ENCODE peak calls at places on chromosomes 6 and 20, in nine cellular contexts. L is AG04450, S is esophagus squamous epithelium, Q is AG10803, V is mucosa of descending colon, X is pancreas, E is brain microvascular endothelial cell, M is adrenal gland, D is suprapubic skin. G is an unnamed sample.

GRCh38 chr20:36544134-36545018 is 3.1 kb downstream of the MYL9 start:
- DNase-seq in Q (peak), S (no peak), D (no peak), E (peak), X (no peak), V (no peak), M (peak), L (no peak), G (peak)

GRCh38 chr6:73509851-73510250 is 11.0 kb downstream of the EEF1A1 start:
- DNase-seq in E (no peak), D (no peak), L (no peak), M (no peak), X (no peak), V (no peak), Q (no peak), S (no peak), G (no peak)

GRCh38 chr6:164321297-164321696 is 906.8 kb downstream of the QKI start:
- DNase-seq in Q (no peak), L (no peak), E (no peak), V (no peak), S (no peak), D (no peak), X (no peak), M (no peak), G (no peak)

GRCh38 chr6:26249709-26249958 is 115.4 kb upstream of the BTN3A2 start:
- DNase-seq in Q (no peak), X (no peak), L (no peak), V (no peak), E (no peak), S (no peak), D (no peak), M (no peak), G (no peak)

GRCh38 chr6:90274481-90275030 is 22.1 kb downstream of the BACH2 start:
- DNase-seq in L (no peak), D (no peak), X (no peak), V (peak), E (no peak), Q (no peak), M (no peak), S (peak), G (no peak)

GRCh38 chr6:30935018-30935417 is 3.0 kb upstream of the SFTA2 start:
- DNase-seq in Q (no peak), M (no peak), E (no peak), D (no peak), L (no peak), X (no peak), V (no peak), S (no peak), G (no peak)

GRCh38 chr6:14270142-14270893 is 152.7 kb downstream of the CD83 start:
- DNase-seq in M (no peak), L (no peak), X (no peak), V (no peak), E (no peak), Q (no peak), S (no peak), D (no peak), G (no peak)

GRCh38 chr6:45377041-45377554 is 636 bp downstream of the SUPT3H start:
- DNase-seq in V (no peak), X (no peak), D (no peak), Q (peak), L (no peak), M (no peak), S (peak), E (no peak), G (no peak)

GRCh38 chr6:89509719-89510339 is 76.9 kb downstream of the ANKRD6 start:
- DNase-seq in L (no peak), D (no peak), E (no peak), Q (no peak), M (no peak), S (no peak), V (no peak), X (peak), G (no peak)

GRCh38 chr6:14754636-14755513 is 491.0 kb upstream of the JARID2 start:
- DNase-seq in V (no peak), E (no peak), X (no peak), L (no peak), S (no peak), Q (no peak), M (no peak), D (no peak), G (no peak)

GRCh38 chr20:12893019-12893418 is 115.8 kb upstream of the SPTLC3 start:
- DNase-seq in E (no peak), L (no peak), Q (no peak), M (no peak), V (no peak), D (no peak), X (no peak), S (no peak), G (no peak)

GRCh38 chr6:42451595-42452170 is at the start of gene TRERF1:
- DNase-seq in S (no peak), M (peak), L (peak), E (peak), X (peak), V (peak), D (peak), Q (peak), G (no peak)

GRCh38 chr20:62561948-62562347 is 80.4 kb upstream of the SLCO4A1 start:
- DNase-seq in M (no peak), D (no peak), X (no peak), V (no peak), E (no peak), Q (no peak), L (no peak), S (no peak), G (no peak)

GRCh38 chr6:8492536-8493125 is 57.3 kb upstream of the SLC35B3 start:
- DNase-seq in V (no peak), Q (no peak), M (no peak), E (no peak), X (no peak), L (no peak), D (no peak), S (no peak), G (no peak)

GRCh38 chr6:36327226-36328009 is 9.3 kb downstream of the BNIP5 start:
- DNase-seq in Q (no peak), S (no peak), D (no peak), L (no peak), E (no peak), M (no peak), X (no peak), V (no peak), G (no peak)

GRCh38 chr6:36328600-36328999 is 8.1 kb downstream of the BNIP5 start:
- DNase-seq in M (no peak), X (no peak), L (no peak), D (no peak), E (no peak), S (no peak), V (no peak), Q (no peak), G (no peak)

GRCh38 chr6:36324715-36325114 is 12.0 kb downstream of the BNIP5 start:
- DNase-seq in X (no peak), S (no peak), Q (no peak), V (no peak), M (no peak), L (no peak), D (no peak), E (no peak), G (no peak)

GRCh38 chr6:36324191-36324590 is 12.5 kb downstream of the BNIP5 start:
- DNase-seq in L (no peak), V (no peak), E (no peak), M (no peak), S (no peak), Q (no peak), X (no peak), D (no peak), G (no peak)

GRCh38 chr6:36326351-36326995 is 10.2 kb downstream of the BNIP5 start:
- DNase-seq in D (no peak), E (no peak), X (no peak), L (no peak), S (no peak), V (no peak), M (peak), Q (no peak), G (no peak)
- H3K4me3 ChIP-seq in D (no peak), E (no peak), X (no peak), L (no peak), S (no peak), V (no peak), M (no peak), Q (no peak), G (no peak)

DNA sequence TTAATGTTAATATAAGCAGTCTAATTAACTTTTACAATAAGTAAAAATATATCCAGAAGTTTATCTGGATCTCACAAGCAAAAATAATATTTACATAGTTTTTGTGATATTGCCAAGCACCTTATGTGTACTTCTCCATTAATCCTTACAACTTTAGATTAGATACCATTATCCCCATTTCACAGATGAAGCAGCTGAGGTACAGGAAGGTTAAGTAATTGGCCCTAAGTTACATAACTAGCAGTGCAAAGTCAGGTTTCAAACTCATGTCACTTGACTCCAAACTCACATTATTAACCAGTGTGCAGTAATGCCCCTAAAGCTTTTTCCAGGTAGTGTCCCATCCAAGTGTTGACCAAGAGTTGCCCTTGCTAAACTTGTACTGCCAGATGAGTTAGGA is 248.6 kb upstream of the STXBP5 start:
- DNase-seq in M (no peak), V (no peak), X (no peak), D (no peak), S (no peak), L (no peak), Q (no peak), E (no peak), G (no peak)
- TF ChIP-seq CTCF in M (no peak), V (no peak), X (no peak), D (no peak), S (no peak), L (no peak), Q (no peak), E (no peak), G (no peak)

GRCh38 chr20:44522841-44523240 is 971 bp upstream of the SERINC3 start:
- DNase-seq in E (no peak), M (no peak), D (no peak), S (no peak), L (no peak), Q (no peak), X (no peak), V (no peak), G (no peak)
- H3K4me3 ChIP-seq in E (no peak), M (no peak), D (no peak), S (no peak), L (no peak), Q (no peak), X (no peak), V (no peak), G (no peak)

DNA sequence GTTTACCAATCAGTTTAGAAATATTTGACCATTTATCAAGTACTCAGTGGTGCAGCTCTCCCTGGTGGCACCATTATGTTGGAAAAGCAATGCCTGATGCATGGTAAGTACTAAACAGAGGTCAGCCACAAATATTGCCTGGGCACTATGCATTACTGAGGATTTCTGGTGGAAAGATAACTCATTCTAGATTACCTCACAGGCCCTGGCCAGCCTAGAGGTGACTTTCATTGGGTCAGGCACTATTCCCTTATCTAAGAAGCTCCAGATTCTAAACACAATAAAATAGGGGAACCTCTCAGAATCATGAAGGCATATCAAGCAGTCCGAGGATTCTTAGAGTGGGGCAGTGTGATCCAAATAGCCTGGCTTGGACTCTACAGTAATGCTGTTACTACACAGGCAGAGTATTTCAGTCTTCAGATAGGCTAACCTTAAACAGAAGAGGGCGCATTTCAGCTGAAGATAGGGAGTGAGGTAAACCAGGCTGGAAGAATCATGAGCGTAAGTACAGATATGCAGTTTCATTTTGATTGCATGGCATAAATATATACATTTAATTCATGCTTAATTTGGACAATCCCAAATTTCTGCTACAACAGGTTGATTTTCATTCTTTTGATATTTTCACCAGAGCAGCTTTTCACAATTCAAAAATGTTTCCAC is 12.1 kb downstream of the LGSN start:
- DNase-seq in V (peak), X (no peak), Q (peak), L (peak), E (peak), M (no peak), S (no peak), D (no peak), G (no peak)
- TF ChIP-seq CTCF in V (no peak), X (no peak), Q (peak), L (peak), E (peak), M (peak), S (peak), D (no peak), G (peak)

DNA sequence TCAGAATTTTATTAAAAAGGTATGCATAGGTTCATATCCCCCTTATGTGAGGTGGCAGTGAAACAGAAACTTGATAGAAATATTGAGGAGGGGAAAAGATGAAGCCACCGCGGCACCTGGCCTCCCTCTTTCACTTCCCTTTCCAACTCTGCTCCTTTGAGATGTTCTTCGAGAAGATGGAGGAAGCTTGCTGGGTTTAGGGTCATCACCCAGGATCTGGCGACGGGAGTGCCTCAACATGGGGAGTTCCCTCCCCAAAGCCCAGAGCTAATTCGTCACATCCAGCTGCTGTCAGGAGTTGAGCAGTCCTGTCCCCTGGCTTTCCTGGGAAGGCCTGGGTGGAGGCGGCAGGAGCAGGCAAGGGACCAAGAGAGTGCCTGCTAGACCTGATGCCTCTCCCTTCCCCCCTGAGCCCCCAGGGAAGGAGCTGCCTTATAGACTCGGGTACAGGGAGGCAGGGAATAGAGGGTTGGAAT is 29.1 kb downstream of the RREB1 start:
- DNase-seq in X (peak), L (no peak), S (no peak), M (no peak), D (no peak), Q (no peak), E (no peak), V (no peak), G (no peak)
- H3K4me3 ChIP-seq in X (no peak), L (no peak), S (no peak), M (no peak), D (no peak), Q (no peak), E (no peak), V (no peak), G (no peak)